ENCODE peak calls at places on chromosomes 2 and 18, in nine cellular contexts. One of them, this sample, is unnamed.

GRCh38 chr2:95353055-95353575 is 49.4 kb upstream of the FAHD2A start:
- DNase-seq in cardiac septum: peak
- DNase-seq in activated CD4-positive, alpha-beta T cell treated with anti-CD3 and anti-CD28 coated beads for 24 hours: no peak
- DNase-seq in GM04504: no peak
- DNase-seq in activated CD8-positive, alpha-beta memory T cell treated with anti-CD3 and anti-CD28 coated beads for 48 hours: no peak
- DNase-seq in stimulated activated naive CD8-positive, alpha-beta T cell treated with anti-CD3 and anti-CD28 coated beads, Interleukin-15, Interleukin-2, amounts not matched to agents 100 U/mL and 50 U/mL, for 24 hours: no peak
- DNase-seq in GM12865: no peak
- DNase-seq in T-helper 1 cell: no peak
- DNase-seq in neural crest cell: no peak
- DNase-seq in this sample: no peak

GRCh38 chr2:190408538-190409271 is 550 bp downstream of the MFSD6 start:
- DNase-seq in cardiac septum: peak
- DNase-seq in activated CD4-positive, alpha-beta T cell treated with anti-CD3 and anti-CD28 coated beads for 24 hours: peak
- DNase-seq in GM04504: no peak
- DNase-seq in activated CD8-positive, alpha-beta memory T cell treated with anti-CD3 and anti-CD28 coated beads for 48 hours: peak
- DNase-seq in stimulated activated naive CD8-positive, alpha-beta T cell treated with anti-CD3 and anti-CD28 coated beads, Interleukin-15, Interleukin-2, amounts not matched to agents 100 U/mL and 50 U/mL, for 24 hours: peak
- DNase-seq in GM12865: peak
- DNase-seq in T-helper 1 cell: peak
- DNase-seq in neural crest cell: peak
- DNase-seq in this sample: no peak

GRCh38 chr2:40360652-40361051 is 91.2 kb downstream of the SLC8A1 start:
- DNase-seq in cardiac septum: no peak
- DNase-seq in activated CD4-positive, alpha-beta T cell treated with anti-CD3 and anti-CD28 coated beads for 24 hours: no peak
- DNase-seq in GM04504: no peak
- DNase-seq in activated CD8-positive, alpha-beta memory T cell treated with anti-CD3 and anti-CD28 coated beads for 48 hours: no peak
- DNase-seq in stimulated activated naive CD8-positive, alpha-beta T cell treated with anti-CD3 and anti-CD28 coated beads, Interleukin-15, Interleukin-2, amounts not matched to agents 100 U/mL and 50 U/mL, for 24 hours: no peak
- DNase-seq in GM12865: no peak
- DNase-seq in T-helper 1 cell: no peak
- DNase-seq in neural crest cell: no peak
- DNase-seq in this sample: no peak

GRCh38 chr18:23725351-23725750 is 36.1 kb downstream of the LAMA3 start:
- DNase-seq in cardiac septum: no peak
- DNase-seq in activated CD4-positive, alpha-beta T cell treated with anti-CD3 and anti-CD28 coated beads for 24 hours: no peak
- DNase-seq in GM04504: no peak
- DNase-seq in activated CD8-positive, alpha-beta memory T cell treated with anti-CD3 and anti-CD28 coated beads for 48 hours: no peak
- DNase-seq in stimulated activated naive CD8-positive, alpha-beta T cell treated with anti-CD3 and anti-CD28 coated beads, Interleukin-15, Interleukin-2, amounts not matched to agents 100 U/mL and 50 U/mL, for 24 hours: no peak
- DNase-seq in GM12865: no peak
- DNase-seq in T-helper 1 cell: no peak
- DNase-seq in neural crest cell: no peak
- DNase-seq in this sample: no peak

GRCh38 chr2:61456070-61456745 is 14.7 kb downstream of the USP34 start:
- DNase-seq in cardiac septum: no peak
- DNase-seq in activated CD4-positive, alpha-beta T cell treated with anti-CD3 and anti-CD28 coated beads for 24 hours: no peak
- DNase-seq in GM04504: no peak
- DNase-seq in activated CD8-positive, alpha-beta memory T cell treated with anti-CD3 and anti-CD28 coated beads for 48 hours: no peak
- DNase-seq in stimulated activated naive CD8-positive, alpha-beta T cell treated with anti-CD3 and anti-CD28 coated beads, Interleukin-15, Interleukin-2, amounts not matched to agents 100 U/mL and 50 U/mL, for 24 hours: no peak
- DNase-seq in GM12865: no peak
- DNase-seq in T-helper 1 cell: no peak
- DNase-seq in neural crest cell: no peak
- DNase-seq in this sample: no peak

GRCh38 chr18:72013512-72013911 is 530.6 kb downstream of the CBLN2 start:
- DNase-seq in cardiac septum: no peak
- DNase-seq in activated CD4-positive, alpha-beta T cell treated with anti-CD3 and anti-CD28 coated beads for 24 hours: no peak
- DNase-seq in GM04504: no peak
- DNase-seq in activated CD8-positive, alpha-beta memory T cell treated with anti-CD3 and anti-CD28 coated beads for 48 hours: no peak
- DNase-seq in stimulated activated naive CD8-positive, alpha-beta T cell treated with anti-CD3 and anti-CD28 coated beads, Interleukin-15, Interleukin-2, amounts not matched to agents 100 U/mL and 50 U/mL, for 24 hours: no peak
- DNase-seq in GM12865: no peak
- DNase-seq in T-helper 1 cell: no peak
- DNase-seq in neural crest cell: no peak
- DNase-seq in this sample: peak

GRCh38 chr2:69837533-69837932 is 8.1 kb downstream of the GMCL1 start:
- DNase-seq in cardiac septum: no peak
- DNase-seq in activated CD4-positive, alpha-beta T cell treated with anti-CD3 and anti-CD28 coated beads for 24 hours: no peak
- DNase-seq in GM04504: no peak
- DNase-seq in activated CD8-positive, alpha-beta memory T cell treated with anti-CD3 and anti-CD28 coated beads for 48 hours: no peak
- DNase-seq in stimulated activated naive CD8-positive, alpha-beta T cell treated with anti-CD3 and anti-CD28 coated beads, Interleukin-15, Interleukin-2, amounts not matched to agents 100 U/mL and 50 U/mL, for 24 hours: no peak
- DNase-seq in GM12865: peak
- DNase-seq in T-helper 1 cell: no peak
- DNase-seq in neural crest cell: no peak
- DNase-seq in this sample: no peak

GRCh38 chr2:219460424-219460926 is 25.8 kb downstream of the SPEG start:
- DNase-seq in cardiac septum: peak
- DNase-seq in activated CD4-positive, alpha-beta T cell treated with anti-CD3 and anti-CD28 coated beads for 24 hours: no peak
- DNase-seq in GM04504: no peak
- DNase-seq in activated CD8-positive, alpha-beta memory T cell treated with anti-CD3 and anti-CD28 coated beads for 48 hours: no peak
- DNase-seq in stimulated activated naive CD8-positive, alpha-beta T cell treated with anti-CD3 and anti-CD28 coated beads, Interleukin-15, Interleukin-2, amounts not matched to agents 100 U/mL and 50 U/mL, for 24 hours: no peak
- DNase-seq in GM12865: no peak
- DNase-seq in T-helper 1 cell: no peak
- DNase-seq in neural crest cell: peak
- DNase-seq in this sample: no peak

GRCh38 chr2:124838426-124838825 is 813.3 kb downstream of the CNTNAP5 start:
- DNase-seq in cardiac septum: no peak
- DNase-seq in activated CD4-positive, alpha-beta T cell treated with anti-CD3 and anti-CD28 coated beads for 24 hours: no peak
- DNase-seq in GM04504: no peak
- DNase-seq in activated CD8-positive, alpha-beta memory T cell treated with anti-CD3 and anti-CD28 coated beads for 48 hours: no peak
- DNase-seq in stimulated activated naive CD8-positive, alpha-beta T cell treated with anti-CD3 and anti-CD28 coated beads, Interleukin-15, Interleukin-2, amounts not matched to agents 100 U/mL and 50 U/mL, for 24 hours: no peak
- DNase-seq in GM12865: no peak
- DNase-seq in T-helper 1 cell: no peak
- DNase-seq in neural crest cell: no peak
- DNase-seq in this sample: no peak

GRCh38 chr2:182668671-182669070 is 47.4 kb upstream of the DNAJC10 start:
- DNase-seq in cardiac septum: no peak
- DNase-seq in activated CD4-positive, alpha-beta T cell treated with anti-CD3 and anti-CD28 coated beads for 24 hours: no peak
- DNase-seq in GM04504: no peak
- DNase-seq in activated CD8-positive, alpha-beta memory T cell treated with anti-CD3 and anti-CD28 coated beads for 48 hours: no peak
- DNase-seq in stimulated activated naive CD8-positive, alpha-beta T cell treated with anti-CD3 and anti-CD28 coated beads, Interleukin-15, Interleukin-2, amounts not matched to agents 100 U/mL and 50 U/mL, for 24 hours: no peak
- DNase-seq in GM12865: no peak
- DNase-seq in T-helper 1 cell: no peak
- DNase-seq in neural crest cell: no peak
- DNase-seq in this sample: no peak

GRCh38 chr2:111029135-111029927 is 91.4 kb upstream of the BCL2L11 start:
- DNase-seq in cardiac septum: no peak
- DNase-seq in activated CD4-positive, alpha-beta T cell treated with anti-CD3 and anti-CD28 coated beads for 24 hours: no peak
- DNase-seq in GM04504: no peak
- DNase-seq in activated CD8-positive, alpha-beta memory T cell treated with anti-CD3 and anti-CD28 coated beads for 48 hours: no peak
- DNase-seq in stimulated activated naive CD8-positive, alpha-beta T cell treated with anti-CD3 and anti-CD28 coated beads, Interleukin-15, Interleukin-2, amounts not matched to agents 100 U/mL and 50 U/mL, for 24 hours: no peak
- DNase-seq in GM12865: no peak
- DNase-seq in T-helper 1 cell: no peak
- DNase-seq in neural crest cell: no peak
- DNase-seq in this sample: no peak

GRCh38 chr18:12336251-12336650 is 28.2 kb downstream of the TUBB6 start:
- DNase-seq in cardiac septum: no peak
- DNase-seq in activated CD4-positive, alpha-beta T cell treated with anti-CD3 and anti-CD28 coated beads for 24 hours: no peak
- DNase-seq in GM04504: no peak
- DNase-seq in activated CD8-positive, alpha-beta memory T cell treated with anti-CD3 and anti-CD28 coated beads for 48 hours: no peak
- DNase-seq in stimulated activated naive CD8-positive, alpha-beta T cell treated with anti-CD3 and anti-CD28 coated beads, Interleukin-15, Interleukin-2, amounts not matched to agents 100 U/mL and 50 U/mL, for 24 hours: no peak
- DNase-seq in GM12865: no peak
- DNase-seq in T-helper 1 cell: no peak
- DNase-seq in neural crest cell: no peak
- DNase-seq in this sample: no peak

GRCh38 chr2:27050281-27050995 is 1.0 kb upstream of the AGBL5 start:
- DNase-seq in cardiac septum: peak
- DNase-seq in activated CD4-positive, alpha-beta T cell treated with anti-CD3 and anti-CD28 coated beads for 24 hours: peak
- DNase-seq in GM04504: peak
- DNase-seq in activated CD8-positive, alpha-beta memory T cell treated with anti-CD3 and anti-CD28 coated beads for 48 hours: peak
- DNase-seq in stimulated activated naive CD8-positive, alpha-beta T cell treated with anti-CD3 and anti-CD28 coated beads, Interleukin-15, Interleukin-2, amounts not matched to agents 100 U/mL and 50 U/mL, for 24 hours: peak
- DNase-seq in GM12865: peak
- DNase-seq in T-helper 1 cell: peak
- DNase-seq in neural crest cell: peak
- DNase-seq in this sample: peak

GRCh38 chr2:177692828-177693269 is 300.3 kb downstream of the AGPS start:
- DNase-seq in cardiac septum: no peak
- DNase-seq in activated CD4-positive, alpha-beta T cell treated with anti-CD3 and anti-CD28 coated beads for 24 hours: no peak
- DNase-seq in GM04504: no peak
- DNase-seq in activated CD8-positive, alpha-beta memory T cell treated with anti-CD3 and anti-CD28 coated beads for 48 hours: no peak
- DNase-seq in stimulated activated naive CD8-positive, alpha-beta T cell treated with anti-CD3 and anti-CD28 coated beads, Interleukin-15, Interleukin-2, amounts not matched to agents 100 U/mL and 50 U/mL, for 24 hours: no peak
- DNase-seq in GM12865: no peak
- DNase-seq in T-helper 1 cell: no peak
- DNase-seq in neural crest cell: no peak
- DNase-seq in this sample: no peak

GRCh38 chr2:207784898-207785297 is 15.2 kb upstream of the FZD5 start:
- DNase-seq in cardiac septum: no peak
- DNase-seq in activated CD4-positive, alpha-beta T cell treated with anti-CD3 and anti-CD28 coated beads for 24 hours: no peak
- DNase-seq in GM04504: no peak
- DNase-seq in activated CD8-positive, alpha-beta memory T cell treated with anti-CD3 and anti-CD28 coated beads for 48 hours: no peak
- DNase-seq in stimulated activated naive CD8-positive, alpha-beta T cell treated with anti-CD3 and anti-CD28 coated beads, Interleukin-15, Interleukin-2, amounts not matched to agents 100 U/mL and 50 U/mL, for 24 hours: no peak
- DNase-seq in GM12865: no peak
- DNase-seq in T-helper 1 cell: no peak
- DNase-seq in neural crest cell: no peak
- DNase-seq in this sample: no peak

GRCh38 chr2:223779877-223780276 is 57.5 kb downstream of the AP1S3 start:
- DNase-seq in cardiac septum: no peak
- DNase-seq in activated CD4-positive, alpha-beta T cell treated with anti-CD3 and anti-CD28 coated beads for 24 hours: peak
- DNase-seq in GM04504: no peak
- DNase-seq in activated CD8-positive, alpha-beta memory T cell treated with anti-CD3 and anti-CD28 coated beads for 48 hours: peak
- DNase-seq in stimulated activated naive CD8-positive, alpha-beta T cell treated with anti-CD3 and anti-CD28 coated beads, Interleukin-15, Interleukin-2, amounts not matched to agents 100 U/mL and 50 U/mL, for 24 hours: peak
- DNase-seq in GM12865: peak
- DNase-seq in T-helper 1 cell: no peak
- DNase-seq in neural crest cell: peak
- DNase-seq in this sample: peak

GRCh38 chr2:216985658-216986141 is 125.8 kb upstream of the TNP1 start:
- DNase-seq in cardiac septum: no peak
- DNase-seq in activated CD4-positive, alpha-beta T cell treated with anti-CD3 and anti-CD28 coated beads for 24 hours: no peak
- DNase-seq in GM04504: no peak
- DNase-seq in activated CD8-positive, alpha-beta memory T cell treated with anti-CD3 and anti-CD28 coated beads for 48 hours: no peak
- DNase-seq in stimulated activated naive CD8-positive, alpha-beta T cell treated with anti-CD3 and anti-CD28 coated beads, Interleukin-15, Interleukin-2, amounts not matched to agents 100 U/mL and 50 U/mL, for 24 hours: no peak
- DNase-seq in GM12865: no peak
- DNase-seq in T-helper 1 cell: no peak
- DNase-seq in neural crest cell: no peak
- DNase-seq in this sample: no peak

GRCh38 chr18:12628706-12629702 is 28.9 kb downstream of the SPIRE1 start:
- DNase-seq in cardiac septum: no peak
- DNase-seq in activated CD4-positive, alpha-beta T cell treated with anti-CD3 and anti-CD28 coated beads for 24 hours: no peak
- DNase-seq in GM04504: no peak
- DNase-seq in activated CD8-positive, alpha-beta memory T cell treated with anti-CD3 and anti-CD28 coated beads for 48 hours: no peak
- DNase-seq in stimulated activated naive CD8-positive, alpha-beta T cell treated with anti-CD3 and anti-CD28 coated beads, Interleukin-15, Interleukin-2, amounts not matched to agents 100 U/mL and 50 U/mL, for 24 hours: no peak
- DNase-seq in GM12865: no peak
- DNase-seq in T-helper 1 cell: no peak
- DNase-seq in neural crest cell: no peak
- DNase-seq in this sample: no peak

GRCh38 chr18:37385846-37386435 is 179.7 kb downstream of the CELF4 start:
- DNase-seq in cardiac septum: no peak
- DNase-seq in activated CD4-positive, alpha-beta T cell treated with anti-CD3 and anti-CD28 coated beads for 24 hours: no peak
- DNase-seq in GM04504: peak
- DNase-seq in activated CD8-positive, alpha-beta memory T cell treated with anti-CD3 and anti-CD28 coated beads for 48 hours: no peak
- DNase-seq in stimulated activated naive CD8-positive, alpha-beta T cell treated with anti-CD3 and anti-CD28 coated beads, Interleukin-15, Interleukin-2, amounts not matched to agents 100 U/mL and 50 U/mL, for 24 hours: no peak
- DNase-seq in GM12865: peak
- DNase-seq in T-helper 1 cell: no peak
- DNase-seq in neural crest cell: no peak
- DNase-seq in this sample: peak

GRCh38 chr2:42116195-42117181 is 52.7 kb upstream of the EML4 start:
- DNase-seq in cardiac septum: no peak
- DNase-seq in activated CD4-positive, alpha-beta T cell treated with anti-CD3 and anti-CD28 coated beads for 24 hours: no peak
- DNase-seq in GM04504: no peak
- DNase-seq in activated CD8-positive, alpha-beta memory T cell treated with anti-CD3 and anti-CD28 coated beads for 48 hours: no peak
- DNase-seq in stimulated activated naive CD8-positive, alpha-beta T cell treated with anti-CD3 and anti-CD28 coated beads, Interleukin-15, Interleukin-2, amounts not matched to agents 100 U/mL and 50 U/mL, for 24 hours: no peak
- DNase-seq in GM12865: no peak
- DNase-seq in T-helper 1 cell: no peak
- DNase-seq in neural crest cell: no peak
- DNase-seq in this sample: no peak

GRCh38 chr2:240300840-240301239 is 134.6 kb upstream of the GPC1 start:
- DNase-seq in cardiac septum: peak
- DNase-seq in activated CD4-positive, alpha-beta T cell treated with anti-CD3 and anti-CD28 coated beads for 24 hours: no peak
- DNase-seq in GM04504: no peak
- DNase-seq in activated CD8-positive, alpha-beta memory T cell treated with anti-CD3 and anti-CD28 coated beads for 48 hours: no peak
- DNase-seq in stimulated activated naive CD8-positive, alpha-beta T cell treated with anti-CD3 and anti-CD28 coated beads, Interleukin-15, Interleukin-2, amounts not matched to agents 100 U/mL and 50 U/mL, for 24 hours: no peak
- DNase-seq in GM12865: no peak
- DNase-seq in T-helper 1 cell: no peak
- DNase-seq in neural crest cell: no peak
- DNase-seq in this sample: no peak

GRCh38 chr2:19232312-19232711 is 126.1 kb downstream of the OSR1 start:
- DNase-seq in cardiac septum: no peak
- DNase-seq in activated CD4-positive, alpha-beta T cell treated with anti-CD3 and anti-CD28 coated beads for 24 hours: no peak
- DNase-seq in GM04504: no peak
- DNase-seq in activated CD8-positive, alpha-beta memory T cell treated with anti-CD3 and anti-CD28 coated beads for 48 hours: no peak
- DNase-seq in stimulated activated naive CD8-positive, alpha-beta T cell treated with anti-CD3 and anti-CD28 coated beads, Interleukin-15, Interleukin-2, amounts not matched to agents 100 U/mL and 50 U/mL, for 24 hours: no peak
- DNase-seq in GM12865: no peak
- DNase-seq in T-helper 1 cell: no peak
- DNase-seq in neural crest cell: no peak
- DNase-seq in this sample: no peak

GRCh38 chr2:121634354-121635307 is 14.6 kb downstream of the CLASP1 start:
- DNase-seq in cardiac septum: no peak
- DNase-seq in activated CD4-positive, alpha-beta T cell treated with anti-CD3 and anti-CD28 coated beads for 24 hours: no peak
- DNase-seq in GM04504: no peak
- DNase-seq in activated CD8-positive, alpha-beta memory T cell treated with anti-CD3 and anti-CD28 coated beads for 48 hours: no peak
- DNase-seq in stimulated activated naive CD8-positive, alpha-beta T cell treated with anti-CD3 and anti-CD28 coated beads, Interleukin-15, Interleukin-2, amounts not matched to agents 100 U/mL and 50 U/mL, for 24 hours: no peak
- DNase-seq in GM12865: no peak
- DNase-seq in T-helper 1 cell: no peak
- DNase-seq in neural crest cell: no peak
- DNase-seq in this sample: peak

GRCh38 chr2:9658972-9659371 is 28.2 kb upstream of the YWHAQ start:
- DNase-seq in cardiac septum: no peak
- DNase-seq in activated CD4-positive, alpha-beta T cell treated with anti-CD3 and anti-CD28 coated beads for 24 hours: no peak
- DNase-seq in GM04504: no peak
- DNase-seq in activated CD8-positive, alpha-beta memory T cell treated with anti-CD3 and anti-CD28 coated beads for 48 hours: no peak
- DNase-seq in stimulated activated naive CD8-positive, alpha-beta T cell treated with anti-CD3 and anti-CD28 coated beads, Interleukin-15, Interleukin-2, amounts not matched to agents 100 U/mL and 50 U/mL, for 24 hours: no peak
- DNase-seq in GM12865: no peak
- DNase-seq in T-helper 1 cell: no peak
- DNase-seq in neural crest cell: no peak
- DNase-seq in this sample: no peak

GRCh38 chr18:51191139-51191717 is 6.3 kb downstream of the MEX3C start:
- DNase-seq in cardiac septum: no peak
- DNase-seq in activated CD4-positive, alpha-beta T cell treated with anti-CD3 and anti-CD28 coated beads for 24 hours: no peak
- DNase-seq in GM04504: no peak
- DNase-seq in activated CD8-positive, alpha-beta memory T cell treated with anti-CD3 and anti-CD28 coated beads for 48 hours: no peak
- DNase-seq in stimulated activated naive CD8-positive, alpha-beta T cell treated with anti-CD3 and anti-CD28 coated beads, Interleukin-15, Interleukin-2, amounts not matched to agents 100 U/mL and 50 U/mL, for 24 hours: no peak
- DNase-seq in GM12865: peak
- DNase-seq in T-helper 1 cell: no peak
- DNase-seq in neural crest cell: no peak
- DNase-seq in this sample: no peak

GRCh38 chr2:197215988-197216979 is 94.3 kb downstream of the ANKRD44 start:
- DNase-seq in cardiac septum: no peak
- DNase-seq in activated CD4-positive, alpha-beta T cell treated with anti-CD3 and anti-CD28 coated beads for 24 hours: no peak
- DNase-seq in GM04504: no peak
- DNase-seq in activated CD8-positive, alpha-beta memory T cell treated with anti-CD3 and anti-CD28 coated beads for 48 hours: no peak
- DNase-seq in stimulated activated naive CD8-positive, alpha-beta T cell treated with anti-CD3 and anti-CD28 coated beads, Interleukin-15, Interleukin-2, amounts not matched to agents 100 U/mL and 50 U/mL, for 24 hours: no peak
- DNase-seq in GM12865: peak
- DNase-seq in T-helper 1 cell: no peak
- DNase-seq in neural crest cell: no peak
- DNase-seq in this sample: peak

GRCh38 chr18:78526923-78527775 is 452.5 kb upstream of the SALL3 start:
- DNase-seq in cardiac septum: no peak
- DNase-seq in activated CD4-positive, alpha-beta T cell treated with anti-CD3 and anti-CD28 coated beads for 24 hours: no peak
- DNase-seq in GM04504: no peak
- DNase-seq in activated CD8-positive, alpha-beta memory T cell treated with anti-CD3 and anti-CD28 coated beads for 48 hours: no peak
- DNase-seq in stimulated activated naive CD8-positive, alpha-beta T cell treated with anti-CD3 and anti-CD28 coated beads, Interleukin-15, Interleukin-2, amounts not matched to agents 100 U/mL and 50 U/mL, for 24 hours: no peak
- DNase-seq in GM12865: no peak
- DNase-seq in T-helper 1 cell: no peak
- DNase-seq in neural crest cell: no peak
- DNase-seq in this sample: no peak

GRCh38 chr2:57549642-57550102 is 496.9 kb upstream of the VRK2 start:
- DNase-seq in cardiac septum: no peak
- DNase-seq in activated CD4-positive, alpha-beta T cell treated with anti-CD3 and anti-CD28 coated beads for 24 hours: no peak
- DNase-seq in GM04504: no peak
- DNase-seq in activated CD8-positive, alpha-beta memory T cell treated with anti-CD3 and anti-CD28 coated beads for 48 hours: no peak
- DNase-seq in stimulated activated naive CD8-positive, alpha-beta T cell treated with anti-CD3 and anti-CD28 coated beads, Interleukin-15, Interleukin-2, amounts not matched to agents 100 U/mL and 50 U/mL, for 24 hours: no peak
- DNase-seq in GM12865: peak
- DNase-seq in T-helper 1 cell: no peak
- DNase-seq in neural crest cell: no peak
- DNase-seq in this sample: no peak

GRCh38 chr2:112181571-112182290 is 43.5 kb downstream of the FBLN7 start:
- DNase-seq in cardiac septum: no peak
- DNase-seq in activated CD4-positive, alpha-beta T cell treated with anti-CD3 and anti-CD28 coated beads for 24 hours: peak
- DNase-seq in GM04504: no peak
- DNase-seq in activated CD8-positive, alpha-beta memory T cell treated with anti-CD3 and anti-CD28 coated beads for 48 hours: no peak
- DNase-seq in stimulated activated naive CD8-positive, alpha-beta T cell treated with anti-CD3 and anti-CD28 coated beads, Interleukin-15, Interleukin-2, amounts not matched to agents 100 U/mL and 50 U/mL, for 24 hours: peak
- DNase-seq in GM12865: no peak
- DNase-seq in T-helper 1 cell: peak
- DNase-seq in neural crest cell: no peak
- DNase-seq in this sample: no peak